ENCODE peak calls at places on chromosomes 16 and 17, in seven cellular contexts. K, R, G, M, N, X and W are unnamed samples.

GRCh38 chr17:65931246-65932149 is 260.4 kb downstream of the CEP112 start:
- DNase-seq in G (peak; percentile 60), R (no peak), K (no peak), X (no peak), N (no peak), M (no peak), W (no peak)

GRCh38 chr17:61837175-61838051 is 25.9 kb downstream of the BRIP1 start:
- DNase-seq in N (peak; percentile 52), R (peak; percentile 77), M (peak; percentile 11), K (peak; percentile 16), G (peak; percentile 19), X (peak; percentile 54), W (peak; percentile 28)

GRCh38 chr17:39925282-39926134 is 1.9 kb downstream of the ORMDL3 start:
- DNase-seq in N (no peak), X (no peak), G (no peak), K (no peak), R (no peak), M (no peak), W (no peak)

GRCh38 chr16:49816782-49817370 is 39.0 kb downstream of the ZNF423 start:
- DNase-seq in R (no peak), X (no peak), N (no peak), M (no peak), K (no peak), G (no peak), W (no peak)

GRCh38 chr16:31215287-31216115 is 1.4 kb downstream of the PYDC1 start:
- DNase-seq in M (no peak), G (peak; percentile 62), K (peak; percentile 51), R (peak; percentile 46), X (peak; percentile 61), N (no peak), W (peak; percentile 58)

GRCh38 chr17:35749560-35750412 is 3.3 kb downstream of the GAS2L2 start:
- DNase-seq in X (no peak), M (no peak), N (no peak), K (no peak), G (no peak), R (no peak), W (no peak)

GRCh38 chr16:68360547-68360946 is 49.7 kb downstream of the PRMT7 start:
- DNase-seq in M (no peak), G (no peak), N (no peak), K (no peak), X (no peak), R (no peak), W (no peak)

GRCh38 chr16:89112377-89113151 is 18.9 kb downstream of the ACSF3 start:
- DNase-seq in G (no peak), M (no peak), R (no peak), X (no peak), N (no peak), K (no peak), W (no peak)

GRCh38 chr16:85352221-85352620 is 239.9 kb upstream of the CIBAR2 start:
- DNase-seq in N (no peak), M (no peak), R (no peak), K (no peak), G (no peak), X (no peak), W (no peak)

GRCh38 chr17:6712058-6712853 is 913 bp downstream of the SLC13A5 start:
- DNase-seq in N (no peak), X (no peak), K (no peak), G (no peak), M (no peak), R (peak; percentile 66), W (no peak)

GRCh38 chr16:12719972-12720371 is 83.7 kb downstream of the CPPED1 start:
- DNase-seq in M (no peak), X (no peak), N (no peak), K (no peak), G (no peak), R (no peak), W (no peak)

GRCh38 chr16:46916980-46917379 is 32.8 kb downstream of the GPT2 start:
- DNase-seq in K (no peak), R (no peak), X (no peak), G (no peak), N (no peak), M (no peak), W (no peak)

GRCh38 chr17:12730931-12731521 is 58.3 kb upstream of the ARHGAP44 start:
- DNase-seq in R (no peak), G (peak; percentile 79), M (no peak), K (peak; percentile 28), N (no peak), X (peak; percentile 86), W (no peak)

GRCh38 chr16:82181456-82182185 is 11.6 kb upstream of the MPHOSPH6 start:
- DNase-seq in M (no peak), N (no peak), X (no peak), G (no peak), R (no peak), K (no peak), W (no peak)

GRCh38 chr17:7132511-7133094 is 18.0 kb upstream of the ASGR2 start:
- DNase-seq in R (no peak), X (no peak), N (peak; percentile 58), M (peak; percentile 28), K (no peak), G (no peak), W (peak; percentile 91)

GRCh38 chr17:69779378-69780214 is 295.4 kb upstream of the KCNJ16 start:
- DNase-seq in G (no peak), N (no peak), M (no peak), K (no peak), X (no peak), R (no peak), W (no peak)

GRCh38 chr17:59498421-59499307 is 66.7 kb upstream of the DHX40 start:
- DNase-seq in K (no peak), R (no peak), G (no peak), N (no peak), X (no peak), M (no peak), W (no peak)

GRCh38 chr16:67392301-67393059 is 818 bp downstream of the TPPP3 start:
- DNase-seq in X (no peak), G (no peak), K (no peak), N (no peak), M (no peak), R (no peak), W (no peak)

GRCh38 chr16:80997139-80997798 is 9.4 kb downstream of the CMC2 start:
- DNase-seq in X (no peak), M (no peak), R (no peak), K (no peak), G (no peak), N (no peak), W (peak; percentile 21)
- H3K4me1 ChIP-seq in X (peaks cover 34% of the 10 kb centered on the region), M (peaks cover 9% of the 10 kb centered on the region), R (no peaks in the 10 kb centered on the region), K (no peaks in the 10 kb centered on the region), G (peaks cover 25% of the 10 kb centered on the region), N (no peaks in the 10 kb centered on the region), W (peaks cover 35% of the 10 kb centered on the region)

DNA sequence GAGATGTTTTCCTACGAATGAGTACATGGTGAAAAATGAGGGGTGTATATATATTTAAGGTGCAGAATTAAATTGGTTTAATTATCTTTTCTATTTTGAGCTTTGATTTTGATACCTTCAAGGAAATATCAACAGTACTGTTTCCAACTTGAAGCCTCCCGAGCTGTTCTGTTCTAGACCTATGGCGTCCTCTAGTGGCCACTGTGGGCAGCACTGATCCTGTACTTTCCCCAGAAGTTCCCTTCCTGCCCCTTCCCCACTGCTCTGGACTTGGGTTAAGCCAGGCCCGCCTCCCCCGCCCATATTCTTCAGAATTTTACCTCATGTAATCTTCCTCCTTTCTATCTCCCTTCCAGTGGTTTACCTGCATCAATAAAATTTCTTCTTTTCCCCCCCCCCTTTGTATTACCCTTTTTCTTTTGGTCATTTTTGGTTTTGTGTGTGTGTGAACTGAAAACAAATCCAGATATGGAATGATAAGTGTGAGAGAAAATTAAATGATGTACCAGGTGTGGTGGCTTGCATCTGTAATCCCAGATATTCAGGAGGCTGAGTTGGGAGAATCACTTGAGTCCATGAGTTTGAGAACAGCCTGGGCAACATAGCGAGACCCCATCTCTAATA is 1643.5 kb downstream of the TP53TG3F start:
- DNase-seq in K (no peak), N (no peak), R (peak; percentile 75), G (no peak), X (no peak), M (no peak), W (no peak)
- H3K9me3 ChIP-seq in K (no peaks in the 10 kb centered on the region), N (no peaks in the 10 kb centered on the region), R (no peaks in the 10 kb centered on the region), G (no peaks in the 10 kb centered on the region), X (no peaks in the 10 kb centered on the region), M (no peaks in the 10 kb centered on the region), W (no peaks in the 10 kb centered on the region)

GRCh38 chr17:10623786-10624338 is 33.2 kb downstream of the MYH3 start:
- DNase-seq in M (no peak), X (no peak), K (no peak), N (no peak), R (no peak), G (no peak), W (no peak)

GRCh38 chr17:10622610-10623485 is 34.3 kb downstream of the MYH3 start:
- DNase-seq in M (no peak), N (no peak), K (no peak), X (no peak), R (no peak), G (no peak), W (no peak)

GRCh38 chr17:10620823-10621222 is 36.3 kb downstream of the MYH3 start:
- DNase-seq in G (no peak), M (no peak), R (no peak), K (no peak), X (no peak), N (no peak), W (no peak)

GRCh38 chr17:10618202-10618635 is 38.9 kb downstream of the MYH3 start:
- DNase-seq in K (peak; percentile 63), N (peak; percentile 68), R (peak; percentile 78), G (peak; percentile 53), X (peak; percentile 66), M (peak; percentile 21), W (no peak)

GRCh38 chr17:10621397-10621796 is 35.7 kb downstream of the MYH3 start:
- DNase-seq in G (no peak), X (no peak), M (no peak), N (no peak), K (no peak), R (no peak), W (no peak)
- H3K27ac ChIP-seq in G (no peak overlapping the region), X (no peak overlapping the region), M (no peak overlapping the region), N (no peak overlapping the region), K (no peak overlapping the region), R (no peak overlapping the region), W (no peak overlapping the region)

GRCh38 chr17:3795758-3796102 is 5.3 kb downstream of the ITGAE start:
- DNase-seq in M (no peak), N (no peak), X (no peak), G (no peak), R (no peak), K (no peak), W (no peak)

GRCh38 chr17:3796110-3796821 is 4.7 kb downstream of the ITGAE start:
- DNase-seq in G (no peak), N (no peak), K (no peak), M (peak; percentile 76), R (no peak), X (no peak), W (peak; percentile 59)

GRCh38 chr17:3794890-3795757 is 5.9 kb downstream of the ITGAE start:
- DNase-seq in G (no peak), X (no peak), K (no peak), N (no peak), R (no peak), M (peak; percentile 37), W (peak; percentile 27)

GRCh38 chr17:3798273-3799180 is 2.5 kb downstream of the ITGAE start:
- DNase-seq in M (no peak), X (no peak), K (no peak), G (no peak), N (peak; percentile 74), R (peak; percentile 81), W (no peak)

DNA sequence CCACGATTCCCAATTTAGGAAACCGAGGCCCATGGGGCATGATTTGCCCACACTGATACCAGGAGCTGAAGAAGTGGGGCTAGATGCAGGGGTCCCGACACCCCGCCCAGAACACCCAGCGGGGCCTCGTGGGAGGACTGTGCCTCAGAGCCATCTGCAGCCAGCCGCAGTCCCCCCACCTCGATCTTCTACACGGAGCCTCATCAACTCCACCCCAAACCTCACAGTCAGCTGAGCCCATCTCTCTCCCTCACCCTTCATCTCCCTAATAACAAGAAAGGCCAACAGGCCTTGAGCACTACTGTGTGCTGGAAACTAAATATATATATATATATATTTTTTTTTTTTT is 4.2 kb downstream of the ITGAE start:
- DNase-seq in K (no peak), X (no peak), N (no peak), G (no peak), R (no peak), M (no peak), W (no peak)
- H3K4me1 ChIP-seq in K (no peaks in the 10 kb centered on the region), X (no peaks in the 10 kb centered on the region), N (peaks cover 23% of the 10 kb centered on the region), G (peaks cover 8% of the 10 kb centered on the region), R (peaks cover 12% of the 10 kb centered on the region), M (peaks cover 23% of the 10 kb centered on the region), W (peaks cover 21% of the 10 kb centered on the region)